ENCODE peak calls at places on chromosomes 5 and 9, in nine cellular contexts. One of them, this sample, is unnamed. For H3K36me3, the result is how much of the 10 kb centered on the place peaks cover.

GRCh38 chr9:89468271-89468960 is 29.5 kb downstream of the SEMA4D start:
- DNase-seq in pancreas: no peak
- DNase-seq in sigmoid colon: peak
- DNase-seq in body of pancreas: no peak
- DNase-seq in GM23338: no peak
- DNase-seq in IMR-90: no peak
- DNase-seq in SK-N-SH: no peak
- DNase-seq in CD8-positive, alpha-beta memory T cell: no peak
- DNase-seq in aorta: no peak
- DNase-seq in this sample: no peak

GRCh38 chr5:179262126-179262920 is 82.9 kb downstream of the ADAMTS2 start:
- DNase-seq in pancreas: no peak
- DNase-seq in sigmoid colon: peak
- DNase-seq in body of pancreas: no peak
- DNase-seq in GM23338: no peak
- DNase-seq in IMR-90: no peak
- DNase-seq in SK-N-SH: peak
- DNase-seq in CD8-positive, alpha-beta memory T cell: no peak
- DNase-seq in aorta: no peak
- DNase-seq in this sample: no peak

GRCh38 chr9:91071185-91071990 is 269.8 kb downstream of the SYK start:
- DNase-seq in pancreas: no peak
- DNase-seq in sigmoid colon: no peak
- DNase-seq in body of pancreas: no peak
- DNase-seq in GM23338: no peak
- DNase-seq in IMR-90: peak
- DNase-seq in SK-N-SH: no peak
- DNase-seq in CD8-positive, alpha-beta memory T cell: no peak
- DNase-seq in aorta: no peak
- DNase-seq in this sample: no peak

GRCh38 chr5:136631176-136631575 is 265.8 kb upstream of the TRPC7 start:
- DNase-seq in pancreas: no peak
- DNase-seq in sigmoid colon: no peak
- DNase-seq in body of pancreas: no peak
- DNase-seq in GM23338: no peak
- DNase-seq in IMR-90: no peak
- DNase-seq in SK-N-SH: no peak
- DNase-seq in CD8-positive, alpha-beta memory T cell: no peak
- DNase-seq in aorta: no peak
- DNase-seq in this sample: no peak

GRCh38 chr5:133790898-133791297 is 177.5 kb downstream of the C5orf15 start:
- DNase-seq in pancreas: no peak
- DNase-seq in sigmoid colon: no peak
- DNase-seq in body of pancreas: no peak
- DNase-seq in GM23338: no peak
- DNase-seq in IMR-90: no peak
- DNase-seq in SK-N-SH: no peak
- DNase-seq in CD8-positive, alpha-beta memory T cell: no peak
- DNase-seq in aorta: no peak
- DNase-seq in this sample: no peak

GRCh38 chr9:6646028-6646636 is 603 bp upstream of the GLDC start:
- DNase-seq in pancreas: no peak
- DNase-seq in sigmoid colon: no peak
- DNase-seq in body of pancreas: no peak
- DNase-seq in GM23338: no peak
- DNase-seq in IMR-90: no peak
- DNase-seq in SK-N-SH: no peak
- DNase-seq in CD8-positive, alpha-beta memory T cell: no peak
- DNase-seq in aorta: no peak
- DNase-seq in this sample: no peak

GRCh38 chr9:134253596-134254205 is 72.6 kb upstream of the RXRA start:
- DNase-seq in pancreas: no peak
- DNase-seq in sigmoid colon: no peak
- DNase-seq in body of pancreas: no peak
- DNase-seq in GM23338: no peak
- DNase-seq in IMR-90: peak
- DNase-seq in SK-N-SH: no peak
- DNase-seq in CD8-positive, alpha-beta memory T cell: no peak
- DNase-seq in aorta: no peak
- DNase-seq in this sample: peak

GRCh38 chr5:153489611-153490010 is 859 bp upstream of the GRIA1 start:
- DNase-seq in pancreas: no peak
- DNase-seq in sigmoid colon: no peak
- DNase-seq in body of pancreas: no peak
- DNase-seq in GM23338: no peak
- DNase-seq in IMR-90: peak
- DNase-seq in SK-N-SH: no peak
- DNase-seq in CD8-positive, alpha-beta memory T cell: no peak
- DNase-seq in aorta: no peak
- DNase-seq in this sample: no peak

GRCh38 chr9:93862877-93863545 is 92.1 kb downstream of the BARX1 start:
- DNase-seq in pancreas: no peak
- DNase-seq in sigmoid colon: no peak
- DNase-seq in body of pancreas: no peak
- DNase-seq in GM23338: no peak
- DNase-seq in IMR-90: no peak
- DNase-seq in SK-N-SH: no peak
- DNase-seq in CD8-positive, alpha-beta memory T cell: no peak
- DNase-seq in aorta: no peak
- DNase-seq in this sample: no peak

GRCh38 chr9:3868012-3868411 is 342.2 kb upstream of the RFX3 start:
- DNase-seq in pancreas: no peak
- DNase-seq in sigmoid colon: no peak
- DNase-seq in body of pancreas: no peak
- DNase-seq in GM23338: no peak
- DNase-seq in IMR-90: peak
- DNase-seq in SK-N-SH: no peak
- DNase-seq in CD8-positive, alpha-beta memory T cell: no peak
- DNase-seq in aorta: no peak
- DNase-seq in this sample: no peak

GRCh38 chr9:38352716-38353334 is 39.7 kb upstream of the ALDH1B1 start:
- DNase-seq in pancreas: no peak
- DNase-seq in sigmoid colon: peak
- DNase-seq in body of pancreas: no peak
- DNase-seq in GM23338: no peak
- DNase-seq in IMR-90: no peak
- DNase-seq in SK-N-SH: no peak
- DNase-seq in CD8-positive, alpha-beta memory T cell: no peak
- DNase-seq in aorta: no peak
- DNase-seq in this sample: no peak

GRCh38 chr5:67240846-67241245 is 44.2 kb upstream of the CD180 start:
- DNase-seq in pancreas: no peak
- DNase-seq in sigmoid colon: no peak
- DNase-seq in body of pancreas: no peak
- DNase-seq in GM23338: no peak
- DNase-seq in IMR-90: no peak
- DNase-seq in SK-N-SH: no peak
- DNase-seq in CD8-positive, alpha-beta memory T cell: no peak
- DNase-seq in aorta: no peak
- DNase-seq in this sample: no peak

GRCh38 chr5:135251099-135251498 is 147.9 kb downstream of the MACROH2A1 start:
- DNase-seq in pancreas: no peak
- DNase-seq in sigmoid colon: peak
- DNase-seq in body of pancreas: no peak
- DNase-seq in GM23338: no peak
- DNase-seq in IMR-90: no peak
- DNase-seq in SK-N-SH: no peak
- DNase-seq in CD8-positive, alpha-beta memory T cell: no peak
- DNase-seq in aorta: no peak
- DNase-seq in this sample: no peak

GRCh38 chr5:40623480-40624420 is 56.0 kb upstream of the PTGER4 start:
- DNase-seq in pancreas: no peak
- DNase-seq in sigmoid colon: no peak
- DNase-seq in body of pancreas: no peak
- DNase-seq in GM23338: no peak
- DNase-seq in IMR-90: no peak
- DNase-seq in SK-N-SH: no peak
- DNase-seq in CD8-positive, alpha-beta memory T cell: no peak
- DNase-seq in aorta: no peak
- DNase-seq in this sample: no peak

DNA sequence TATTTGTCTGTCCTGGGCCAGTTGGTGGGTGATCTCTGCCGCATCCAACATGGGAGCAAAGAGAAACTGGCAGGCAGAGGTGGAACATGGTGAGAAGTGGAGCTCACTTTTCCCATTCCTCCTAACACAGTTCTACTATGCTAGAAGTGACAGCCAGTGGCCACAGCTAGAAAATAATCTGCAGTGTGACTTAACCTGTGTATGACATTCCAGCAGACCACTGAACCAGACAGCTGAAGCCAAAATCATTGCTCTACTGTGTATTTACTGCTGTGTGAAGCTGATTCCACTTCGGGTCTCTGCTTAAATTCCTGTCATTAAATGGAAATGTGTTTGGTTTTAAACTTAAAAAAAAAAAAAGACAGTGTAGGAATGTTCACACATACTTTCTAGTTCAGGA is 523.0 kb downstream of the MTRR start:
- DNase-seq in pancreas: no peak
- DNase-seq in sigmoid colon: no peak
- DNase-seq in body of pancreas: no peak
- DNase-seq in GM23338: no peak
- DNase-seq in IMR-90: no peak
- DNase-seq in SK-N-SH: no peak
- DNase-seq in CD8-positive, alpha-beta memory T cell: no peak
- DNase-seq in aorta: no peak
- DNase-seq in this sample: no peak
- H3K4me3 ChIP-seq in pancreas: no peak
- H3K4me3 ChIP-seq in sigmoid colon: no peak
- H3K4me3 ChIP-seq in body of pancreas: no peak
- H3K4me3 ChIP-seq in GM23338: no peak
- H3K4me3 ChIP-seq in IMR-90: no peak
- H3K4me3 ChIP-seq in SK-N-SH: no peak
- H3K4me3 ChIP-seq in CD8-positive, alpha-beta memory T cell: no peak
- H3K4me3 ChIP-seq in aorta: no peak
- H3K4me3 ChIP-seq in this sample: no peak

DNA sequence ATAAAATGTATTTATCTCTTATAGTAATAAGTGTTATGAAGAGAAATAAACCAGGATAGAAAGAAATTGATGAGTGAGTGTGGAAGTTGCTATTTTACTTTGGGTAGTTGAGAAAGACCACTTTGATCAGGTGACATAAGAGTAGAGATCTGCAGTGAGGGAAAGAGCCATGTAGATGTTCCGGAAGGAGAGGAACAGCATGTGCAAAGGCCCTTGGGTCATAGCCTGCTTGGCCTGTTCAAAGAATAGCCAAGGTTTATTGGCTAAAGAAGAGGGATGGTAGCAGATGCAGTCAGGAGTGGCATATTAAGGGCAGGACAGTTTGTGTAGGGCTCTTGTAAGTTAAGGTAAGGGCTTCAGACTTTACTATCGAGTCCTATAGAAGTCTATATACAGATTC is 3.2 kb downstream of the BTF3 start:
- DNase-seq in pancreas: no peak
- DNase-seq in sigmoid colon: no peak
- DNase-seq in body of pancreas: no peak
- DNase-seq in GM23338: no peak
- DNase-seq in IMR-90: no peak
- DNase-seq in SK-N-SH: no peak
- DNase-seq in CD8-positive, alpha-beta memory T cell: no peak
- DNase-seq in aorta: no peak
- DNase-seq in this sample: no peak
- H3K36me3 ChIP-seq in pancreas: under half
- H3K36me3 ChIP-seq in sigmoid colon: under half
- H3K36me3 ChIP-seq in body of pancreas: under half
- H3K36me3 ChIP-seq in GM23338: under half
- H3K36me3 ChIP-seq in IMR-90: under half
- H3K36me3 ChIP-seq in SK-N-SH: half or more
- H3K36me3 ChIP-seq in CD8-positive, alpha-beta memory T cell: under half
- H3K36me3 ChIP-seq in aorta: under half
- H3K36me3 ChIP-seq in this sample: under half

DNA sequence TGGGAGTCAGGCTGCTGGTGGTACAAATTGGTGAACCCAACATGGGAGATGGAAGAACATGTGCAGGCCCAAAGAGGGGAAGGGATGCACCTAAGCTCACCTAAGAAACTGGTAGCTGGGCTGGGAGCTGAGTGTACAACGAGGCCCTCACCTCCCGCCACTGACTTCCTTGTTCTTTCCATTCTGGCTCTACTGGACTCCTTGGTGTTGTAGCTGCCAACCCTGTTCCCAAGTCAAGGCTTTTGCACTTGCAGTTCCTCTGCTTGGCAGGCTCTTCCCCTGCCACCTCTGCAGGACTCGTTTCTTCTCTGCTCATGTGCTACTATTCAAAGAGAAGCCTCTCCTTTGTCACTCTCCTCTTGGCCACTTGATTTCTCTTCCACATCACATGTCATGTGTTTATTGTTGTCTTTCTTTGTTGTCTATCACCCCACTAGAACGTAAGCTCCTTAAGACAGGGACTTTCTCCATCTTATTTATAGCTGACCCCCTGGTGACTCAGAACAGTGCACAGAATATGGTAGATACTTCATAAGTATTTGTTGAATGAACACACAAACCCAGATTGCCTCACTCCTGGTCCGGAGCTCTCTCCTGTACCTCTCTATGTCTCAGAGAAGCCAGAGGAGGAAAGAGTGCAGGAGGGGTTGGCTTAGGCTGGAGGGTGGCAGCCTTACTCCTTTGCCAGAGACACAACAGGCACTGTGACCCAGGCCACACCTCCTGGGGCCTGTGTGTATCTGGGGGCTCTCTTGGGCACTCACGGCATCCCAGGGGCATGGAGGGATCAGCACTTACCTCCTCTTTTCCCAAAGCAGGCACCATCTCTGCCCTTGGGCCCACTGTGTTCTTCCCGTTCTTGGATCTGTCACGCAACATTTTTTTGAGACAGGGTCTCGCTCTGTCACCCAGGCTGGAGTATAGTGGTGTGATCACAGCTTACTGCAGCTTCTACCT is 5.2 kb upstream of the SPINK4 start:
- DNase-seq in pancreas: no peak
- DNase-seq in sigmoid colon: no peak
- DNase-seq in body of pancreas: no peak
- DNase-seq in GM23338: no peak
- DNase-seq in IMR-90: peak
- DNase-seq in SK-N-SH: no peak
- DNase-seq in CD8-positive, alpha-beta memory T cell: no peak
- DNase-seq in aorta: no peak
- DNase-seq in this sample: no peak
- H3K4me3 ChIP-seq in pancreas: no peak
- H3K4me3 ChIP-seq in sigmoid colon: no peak
- H3K4me3 ChIP-seq in body of pancreas: no peak
- H3K4me3 ChIP-seq in GM23338: no peak
- H3K4me3 ChIP-seq in IMR-90: no peak
- H3K4me3 ChIP-seq in SK-N-SH: no peak
- H3K4me3 ChIP-seq in CD8-positive, alpha-beta memory T cell: no peak
- H3K4me3 ChIP-seq in aorta: no peak
- H3K4me3 ChIP-seq in this sample: no peak

DNA sequence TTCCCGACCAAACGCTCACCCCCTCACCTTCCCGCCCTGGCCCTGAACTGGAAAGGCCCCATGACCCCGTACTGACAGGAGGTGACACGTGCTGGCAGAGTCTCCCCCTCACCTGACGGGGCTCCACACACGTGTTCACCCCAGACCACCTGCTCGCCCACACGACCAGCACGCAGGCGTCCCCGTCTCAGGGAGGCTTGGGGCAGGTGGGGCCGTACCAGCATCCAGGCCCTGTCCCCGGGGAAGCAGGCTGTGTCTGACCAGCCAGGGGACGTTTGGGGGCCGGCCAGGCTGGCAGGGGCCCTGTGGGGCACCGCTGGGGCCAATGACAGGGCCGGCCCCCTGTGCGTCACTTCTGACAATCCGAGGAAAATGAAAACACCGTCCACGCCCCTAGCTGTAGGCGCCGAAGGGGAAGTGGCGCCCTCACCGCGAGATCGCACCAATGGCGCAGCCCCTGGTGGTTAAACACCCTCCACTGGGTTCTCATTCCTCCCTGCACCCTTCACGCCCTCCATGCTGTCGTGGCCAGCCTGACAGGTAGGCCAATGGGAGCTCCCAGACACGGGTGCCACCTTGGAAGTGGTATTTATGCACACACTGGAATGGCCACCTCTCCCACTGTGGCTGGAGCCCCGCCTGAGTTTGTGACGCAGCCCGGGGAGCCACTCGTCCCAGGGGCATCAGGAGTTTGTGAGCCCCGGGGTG is 49.4 kb downstream of the NKD2 start:
- DNase-seq in pancreas: peak
- DNase-seq in sigmoid colon: no peak
- DNase-seq in body of pancreas: no peak
- DNase-seq in GM23338: no peak
- DNase-seq in IMR-90: no peak
- DNase-seq in SK-N-SH: peak
- DNase-seq in CD8-positive, alpha-beta memory T cell: no peak
- DNase-seq in aorta: no peak
- DNase-seq in this sample: peak
- H3K36me3 ChIP-seq in pancreas: half or more
- H3K36me3 ChIP-seq in sigmoid colon: under half
- H3K36me3 ChIP-seq in body of pancreas: under half
- H3K36me3 ChIP-seq in GM23338: under half
- H3K36me3 ChIP-seq in IMR-90: under half
- H3K36me3 ChIP-seq in SK-N-SH: under half
- H3K36me3 ChIP-seq in CD8-positive, alpha-beta memory T cell: under half
- H3K36me3 ChIP-seq in aorta: under half
- H3K36me3 ChIP-seq in this sample: under half

This sample was measured in right lobe of liver.